ENCODE peak calls at places on chromosomes 2 and 18, in four cellular contexts. One of them, this sample, is unnamed.

GRCh38 chr2:240389302-240389805 is 46.1 kb upstream of the GPC1 start:
- DNase-seq in WTC11: no peak
- DNase-seq in psoas muscle: peak; percentile 32
- DNase-seq in osteocyte: no peak
- DNase-seq in this sample: no peak

GRCh38 chr2:161625314-161625919 is 1.2 kb downstream of the SLC4A10 start:
- DNase-seq in osteocyte: no peak
- DNase-seq in WTC11: peak; percentile 66
- DNase-seq in psoas muscle: no peak
- DNase-seq in this sample: no peak

GRCh38 chr2:183935005-183935404 is 663.3 kb upstream of the ZNF804A start:
- DNase-seq in WTC11: no peak
- DNase-seq in osteocyte: no peak
- DNase-seq in psoas muscle: no peak
- DNase-seq in this sample: no peak

GRCh38 chr2:111139637-111140317 is 19.1 kb downstream of the BCL2L11 start:
- DNase-seq in psoas muscle: peak; percentile 81
- DNase-seq in osteocyte: no peak
- DNase-seq in WTC11: no peak
- DNase-seq in this sample: no peak

GRCh38 chr2:179974743-179975142 is 32.4 kb downstream of the CWC22 start:
- DNase-seq in osteocyte: peak; percentile 85
- DNase-seq in psoas muscle: no peak
- DNase-seq in WTC11: no peak
- DNase-seq in this sample: no peak

GRCh38 chr18:2916184-2916583 is 69.4 kb downstream of the EMILIN2 start:
- DNase-seq in WTC11: no peak
- DNase-seq in osteocyte: peak; percentile 40
- DNase-seq in psoas muscle: no peak
- DNase-seq in this sample: peak; percentile 28

GRCh38 chr2:221289389-221289788 is 282.7 kb downstream of the EPHA4 start:
- DNase-seq in psoas muscle: no peak
- DNase-seq in osteocyte: no peak
- DNase-seq in WTC11: no peak
- DNase-seq in this sample: no peak

GRCh38 chr2:64392514-64392913 is 61.4 kb upstream of the LGALSL start:
- DNase-seq in WTC11: no peak
- DNase-seq in psoas muscle: no peak
- DNase-seq in osteocyte: peak; percentile 54
- DNase-seq in this sample: peak; percentile 37

GRCh38 chr2:150544731-150545130 is 57.3 kb upstream of the RND3 start:
- DNase-seq in WTC11: no peak
- DNase-seq in psoas muscle: no peak
- DNase-seq in osteocyte: no peak
- DNase-seq in this sample: no peak

GRCh38 chr2:136323212-136323611 is 205.3 kb upstream of the CXCR4 start:
- DNase-seq in WTC11: no peak
- DNase-seq in osteocyte: no peak
- DNase-seq in psoas muscle: no peak
- DNase-seq in this sample: no peak

GRCh38 chr2:20450201-20451108 is 3.6 kb downstream of the RHOB start:
- DNase-seq in psoas muscle: peak; percentile 84
- DNase-seq in osteocyte: no peak
- DNase-seq in WTC11: peak; percentile 14
- DNase-seq in this sample: peak; percentile 98

GRCh38 chr2:74862268-74862964 is 28.5 kb downstream of the HK2 start:
- DNase-seq in psoas muscle: no peak
- DNase-seq in WTC11: no peak
- DNase-seq in osteocyte: no peak
- DNase-seq in this sample: no peak

GRCh38 chr2:100182494-100183355 is 40.3 kb upstream of the AFF3 start:
- DNase-seq in psoas muscle: no peak
- DNase-seq in WTC11: peak; percentile 16
- DNase-seq in osteocyte: peak; percentile 69
- DNase-seq in this sample: no peak

GRCh38 chr2:218329027-218329825 is 27.4 kb upstream of the CATIP start:
- DNase-seq in WTC11: no peak
- DNase-seq in osteocyte: no peak
- DNase-seq in psoas muscle: no peak
- DNase-seq in this sample: no peak

GRCh38 chr2:85604568-85605339 is 2.3 kb upstream of the TMEM150A start:
- DNase-seq in osteocyte: no peak
- DNase-seq in WTC11: no peak
- DNase-seq in psoas muscle: no peak
- DNase-seq in this sample: no peak

This sample was measured in vagina.